ENCODE peak calls at places on chromosomes 11 and 22, in four cellular contexts. I is right lobe of liver, N is hepatocyte, T is neural progenitor cell. O is an unnamed sample. For H3K4me1, the result is how much of the 10 kb centered on the place peaks cover.

GRCh38 chr11:45885921-45886721 is 670 bp downstream of the MAPK8IP1 start:
- DNase-seq in I (no peak), N (no peak), T (peak), O (no peak)

GRCh38 chr22:31212783-31213626 is 907 bp downstream of the LIMK2 start:
- DNase-seq in I (peak), N (no peak), T (peak), O (no peak)

GRCh38 chr22:39135092-39135896 is 17.2 kb downstream of the CBX7 start:
- DNase-seq in I (no peak), N (peak), T (peak), O (peak)

GRCh38 chr22:48748860-48749554 is 1078.7 kb downstream of the BRD1 start:
- DNase-seq in I (no peak), N (no peak), T (no peak), O (no peak)

GRCh38 chr11:2305862-2306823 is 4.3 kb downstream of the TSPAN32 start:
- DNase-seq in I (no peak), N (peak), T (no peak), O (no peak)

GRCh38 chr11:46222485-46223251 is 54.8 kb upstream of the CREB3L1 start:
- DNase-seq in I (no peak), N (no peak), T (no peak), O (no peak)

GRCh38 chr11:12723410-12724297 is 49.4 kb downstream of the TEAD1 start:
- DNase-seq in I (no peak), N (peak), T (no peak), O (no peak)

GRCh38 chr22:39216143-39216490 is 28.7 kb downstream of the PDGFB start:
- DNase-seq in I (no peak), N (no peak), T (no peak), O (no peak)

GRCh38 chr11:47394050-47394321 is 14.4 kb upstream of the SLC39A13 start:
- DNase-seq in I (peak), N (no peak), T (no peak), O (peak)

GRCh38 chr22:17271711-17272451 is 52.6 kb upstream of the ADA2 start:
- DNase-seq in I (no peak), N (no peak), T (no peak), O (no peak)

GRCh38 chr11:114183041-114183511 is 113.1 kb upstream of the NNMT start:
- DNase-seq in I (peak), N (no peak), T (no peak), O (no peak)

GRCh38 chr11:74417379-74417804 is 19.2 kb upstream of the PGM2L1 start:
- DNase-seq in I (no peak), N (peak), T (no peak), O (no peak)

GRCh38 chr11:134915212-134915611 is 503.2 kb upstream of the B3GAT1 start:
- DNase-seq in I (no peak), N (no peak), T (no peak), O (no peak)

GRCh38 chr11:134469627-134470026 is 57.6 kb upstream of the B3GAT1 start:
- DNase-seq in I (no peak), N (no peak), T (no peak), O (no peak)

GRCh38 chr11:71101046-71101445 is 151.3 kb downstream of the SHANK2 start:
- DNase-seq in I (no peak), N (no peak), T (no peak), O (no peak)

GRCh38 chr11:74577624-74578396 is 14.6 kb upstream of the POLD3 start:
- DNase-seq in I (no peak), N (no peak), T (no peak), O (no peak)

GRCh38 chr11:134145715-134146114 is 76.8 kb downstream of the JAM3 start:
- DNase-seq in I (no peak), N (no peak), T (no peak), O (no peak)

GRCh38 chr11:33976351-33977199 is 75.0 kb upstream of the CAPRIN1 start:
- DNase-seq in I (no peak), N (no peak), T (no peak), O (no peak)

GRCh38 chr11:992577-992976 is 43.9 kb downstream of the MUC6 start:
- DNase-seq in I (no peak), N (no peak), T (no peak), O (no peak)

GRCh38 chr11:77517753-77518152 is 43.9 kb upstream of the PAK1 start:
- DNase-seq in I (no peak), N (no peak), T (no peak), O (no peak)

GRCh38 chr11:109971184-109971523 is 122.0 kb upstream of the ZC3H12C start:
- DNase-seq in I (no peak), N (no peak), T (peak), O (no peak)

GRCh38 chr22:38700271-38700788 is 413 bp downstream of the JOSD1 start:
- DNase-seq in I (peak), N (no peak), T (peak), O (peak)

GRCh38 chr11:1236316-1237127 is 13.7 kb downstream of the MUC5B start:
- DNase-seq in I (peak), N (no peak), T (no peak), O (peak)

GRCh38 chr11:72643547-72643946 is 30.7 kb downstream of the PDE2A start:
- DNase-seq in I (no peak), N (no peak), T (no peak), O (no peak)

GRCh38 chr11:130710442-130711101 is 205.7 kb downstream of the SNX19 start:
- DNase-seq in I (no peak), N (no peak), T (no peak), O (no peak)

GRCh38 chr11:77186302-77186701 is 58.3 kb downstream of the MYO7A start:
- DNase-seq in I (no peak), N (no peak), T (no peak), O (no peak)

GRCh38 chr11:2445107-2445947 is 519 bp downstream of the KCNQ1 start:
- DNase-seq in I (peak), N (no peak), T (peak), O (peak)

GRCh38 chr11:122189259-122189658 is 73.2 kb upstream of the BLID start:
- DNase-seq in I (no peak), N (peak), T (no peak), O (no peak)

GRCh38 chr11:118010738-118011461 is 24.7 kb downstream of the IL10RA start:
- DNase-seq in I (peak), N (no peak), T (no peak), O (peak)

GRCh38 chr11:90204832-90205646 is 17.8 kb downstream of the CHORDC1 start:
- DNase-seq in I (no peak), N (peak), T (peak), O (no peak)

GRCh38 chr11:27678242-27678641 is 22.0 kb downstream of the BDNF start:
- DNase-seq in I (no peak), N (no peak), T (no peak), O (no peak)

GRCh38 chr11:113197456-113197855 is 116.9 kb upstream of the TTC12 start:
- DNase-seq in I (no peak), N (no peak), T (no peak), O (no peak)

GRCh38 chr11:126607776-126608625 is 252.5 kb downstream of the ST3GAL4 start:
- DNase-seq in I (no peak), N (no peak), T (peak), O (no peak)

GRCh38 chr11:69467196-69467595 is 14.3 kb upstream of the LINC01488 start:
- DNase-seq in I (no peak), N (no peak), T (no peak), O (no peak)

GRCh38 chr22:35380537-35381423 is at the start of gene HMOX1:
- DNase-seq in I (peak), N (peak), T (peak), O (peak)

GRCh38 chr22:17106785-17107546 is 14.2 kb downstream of the TMEM121B start:
- DNase-seq in I (no peak), N (no peak), T (peak), O (peak)

GRCh38 chr22:44839721-44840120 is 87.3 kb downstream of the ARHGAP8 start:
- DNase-seq in I (no peak), N (no peak), T (no peak), O (peak)

GRCh38 chr11:47166368-47166767 is 10.3 kb downstream of the ARFGAP2 start:
- DNase-seq in I (no peak), N (no peak), T (no peak), O (no peak)

GRCh38 chr11:28834877-28835276 is 726.7 kb downstream of the METTL15 start:
- DNase-seq in I (no peak), N (no peak), T (no peak), O (no peak)

GRCh38 chr11:7520011-7520942 is 6.5 kb downstream of the PPFIBP2 start:
- DNase-seq in I (no peak), N (no peak), T (no peak), O (no peak)

GRCh38 chr11:68019486-68019885 is 9.4 kb downstream of the ALDH3B1 start:
- DNase-seq in I (no peak), N (no peak), T (no peak), O (no peak)

GRCh38 chr11:68022531-68022930 is 8.0 kb upstream of the NDUFS8 start:
- DNase-seq in I (no peak), N (no peak), T (no peak), O (no peak)

GRCh38 chr11:68018730-68019190 is 8.6 kb downstream of the ALDH3B1 start:
- DNase-seq in I (no peak), N (no peak), T (no peak), O (peak)

GRCh38 chr11:68021167-68021787 is 9.2 kb upstream of the NDUFS8 start:
- DNase-seq in I (peak), N (peak), T (peak), O (peak)

GRCh38 chr11:68020575-68020974 is 9.9 kb upstream of the NDUFS8 start:
- DNase-seq in I (no peak), N (peak), T (peak), O (peak)
- TF ChIP-seq CTCF in I (peak), N (peak), T (peak), O (no peak)

GRCh38 chr11:35159111-35159510 is 20.1 kb downstream of the CD44 start:
- DNase-seq in I (no peak), N (no peak), T (no peak), O (no peak)

GRCh38 chr11:35160248-35160820 is 21.4 kb downstream of the CD44 start:
- DNase-seq in I (no peak), N (no peak), T (no peak), O (no peak)

GRCh38 chr11:35157814-35158213 is 18.8 kb downstream of the CD44 start:
- DNase-seq in I (no peak), N (no peak), T (no peak), O (no peak)

GRCh38 chr11:35160902-35161585 is 22.1 kb downstream of the CD44 start:
- DNase-seq in I (no peak), N (no peak), T (no peak), O (no peak)

DNA sequence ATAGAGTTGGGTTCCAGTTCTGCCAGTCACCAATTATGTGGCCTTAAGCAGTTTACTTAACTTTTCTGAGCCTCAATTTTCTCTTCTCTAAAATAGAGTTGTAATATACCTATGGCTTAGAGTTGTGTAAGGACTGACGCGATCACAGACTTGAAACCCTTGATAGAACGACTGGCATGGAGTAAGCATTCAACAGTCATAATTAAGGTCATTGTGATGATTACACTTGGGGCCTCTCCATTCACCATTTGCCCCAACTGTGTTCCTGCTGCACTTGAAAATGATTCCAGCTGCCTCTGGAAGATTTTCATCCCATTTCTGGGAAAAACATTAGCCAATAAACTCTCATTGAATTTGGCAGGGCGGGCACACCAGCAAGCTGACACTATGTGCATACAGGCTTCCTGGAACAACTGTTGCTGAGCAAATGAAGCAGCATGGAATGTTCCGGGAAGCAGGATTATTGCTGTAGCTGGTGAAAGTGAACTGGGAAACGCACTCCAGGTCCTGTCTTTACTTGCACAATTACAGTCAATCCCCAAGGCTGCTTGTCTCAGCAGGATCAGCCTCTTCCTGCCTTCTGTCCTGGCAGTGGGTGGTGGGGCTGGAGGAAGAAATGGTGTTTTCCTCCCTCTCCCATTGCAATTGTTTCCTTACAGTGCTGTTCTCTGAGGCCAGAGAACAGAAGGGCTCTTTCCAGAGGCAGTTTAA is 19.6 kb downstream of the CD44 start:
- DNase-seq in I (no peak), N (peak), T (no peak), O (no peak)
- H3K4me1 ChIP-seq in I (under half), N (under half), T (under half), O (under half)

GRCh38 chr11:67562951-67563350 is 20.7 kb upstream of the GSTP1 start:
- DNase-seq in I (no peak), N (no peak), T (no peak), O (no peak)
- TF ChIP-seq CTCF in I (no peak), N (no peak), T (no peak), O (no peak)

DNA sequence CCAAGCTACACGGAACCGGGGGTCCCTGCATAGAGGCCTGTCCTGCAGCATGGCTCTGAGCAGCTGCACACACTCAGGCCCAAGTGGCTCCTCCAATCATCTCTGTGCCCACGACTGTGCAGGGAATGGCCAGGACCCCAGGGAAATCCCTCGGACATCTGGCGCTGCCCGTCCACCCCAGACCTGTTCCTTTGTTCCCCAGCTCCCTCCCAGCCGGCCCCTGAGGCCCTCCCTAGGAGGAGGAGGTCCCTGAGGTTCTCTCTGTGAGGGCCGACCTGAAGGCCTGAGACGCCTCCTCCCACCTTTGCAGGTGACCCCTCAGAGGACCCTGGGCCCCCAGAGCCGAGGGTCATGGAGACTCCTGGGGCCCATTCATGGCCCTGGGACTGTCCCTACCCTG is 1.1 kb downstream of the MLC1 start:
- DNase-seq in I (no peak), N (no peak), T (no peak), O (no peak)
- H3K4me1 ChIP-seq in I (under half), N (under half), T (under half), O (under half)

GRCh38 chr11:16171882-16172281 is 184.5 kb downstream of the SOX6 start:
- DNase-seq in I (no peak), N (no peak), T (no peak), O (no peak)

GRCh38 chr11:16170448-16170847 is 185.9 kb downstream of the SOX6 start:
- DNase-seq in I (no peak), N (no peak), T (no peak), O (no peak)

GRCh38 chr11:16167706-16168487 is 188.4 kb downstream of the SOX6 start:
- DNase-seq in I (no peak), N (no peak), T (no peak), O (no peak)

GRCh38 chr11:16169946-16170345 is 186.4 kb downstream of the SOX6 start:
- DNase-seq in I (no peak), N (no peak), T (peak), O (no peak)

DNA sequence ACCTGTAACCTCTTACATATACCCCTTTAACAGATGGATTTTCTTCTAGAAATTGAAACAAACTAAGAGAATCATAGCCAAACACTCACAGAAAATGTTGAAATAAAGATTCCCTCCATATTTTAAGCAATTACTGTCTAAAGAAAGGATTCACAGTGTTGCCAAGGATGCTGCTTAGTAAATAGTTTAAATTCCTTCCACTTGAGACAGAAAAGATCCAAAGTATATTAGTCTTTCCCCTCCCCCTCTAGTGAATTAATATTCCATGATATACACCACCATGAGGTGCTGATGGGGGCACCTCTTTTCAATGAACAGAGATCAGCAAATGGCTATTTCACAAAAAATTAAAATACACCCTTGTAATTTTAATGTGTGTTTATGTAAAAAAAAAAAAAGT is 186.8 kb downstream of the SOX6 start:
- DNase-seq in I (no peak), N (no peak), T (no peak), O (no peak)
- TF ChIP-seq CTCF in I (no peak), N (no peak), T (peak), O (no peak)

DNA sequence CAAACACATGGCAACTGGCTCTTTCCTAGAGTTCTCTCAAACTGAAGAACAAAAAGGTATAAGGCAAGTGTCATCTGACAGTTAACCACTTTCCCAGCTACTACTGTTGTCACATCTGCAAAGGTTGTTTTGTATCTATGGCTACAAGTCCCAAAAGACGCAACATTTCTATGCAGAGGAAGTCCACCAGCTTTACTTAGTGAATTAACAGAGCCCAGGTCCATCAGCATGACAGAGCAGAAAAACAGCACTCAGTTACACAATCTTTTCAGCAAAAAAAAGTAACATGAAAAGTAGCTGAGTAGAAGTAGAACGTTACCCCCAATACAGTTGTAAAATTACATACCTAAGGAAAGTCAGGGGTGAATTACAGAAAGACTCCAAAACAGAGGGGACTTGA is 12.1 kb downstream of the CPSF7 start:
- DNase-seq in I (no peak), N (no peak), T (no peak), O (no peak)
- H3K4me1 ChIP-seq in I (under half), N (under half), T (under half), O (under half)

GRCh38 chr11:64916040-64916847 is 765 bp downstream of the ATG2A start:
- DNase-seq in I (peak), N (peak), T (peak), O (peak)

GRCh38 chr11:64917663-64917995 is 620 bp upstream of the ATG2A start:
- DNase-seq in I (no peak), N (no peak), T (peak), O (no peak)

GRCh38 chr11:64918056-64918455 is 1.0 kb upstream of the ATG2A start:
- DNase-seq in I (no peak), N (peak), T (peak), O (no peak)

GRCh38 chr11:64915366-64915887 is 1.6 kb downstream of the ATG2A start:
- DNase-seq in I (no peak), N (no peak), T (peak), O (no peak)

DNA sequence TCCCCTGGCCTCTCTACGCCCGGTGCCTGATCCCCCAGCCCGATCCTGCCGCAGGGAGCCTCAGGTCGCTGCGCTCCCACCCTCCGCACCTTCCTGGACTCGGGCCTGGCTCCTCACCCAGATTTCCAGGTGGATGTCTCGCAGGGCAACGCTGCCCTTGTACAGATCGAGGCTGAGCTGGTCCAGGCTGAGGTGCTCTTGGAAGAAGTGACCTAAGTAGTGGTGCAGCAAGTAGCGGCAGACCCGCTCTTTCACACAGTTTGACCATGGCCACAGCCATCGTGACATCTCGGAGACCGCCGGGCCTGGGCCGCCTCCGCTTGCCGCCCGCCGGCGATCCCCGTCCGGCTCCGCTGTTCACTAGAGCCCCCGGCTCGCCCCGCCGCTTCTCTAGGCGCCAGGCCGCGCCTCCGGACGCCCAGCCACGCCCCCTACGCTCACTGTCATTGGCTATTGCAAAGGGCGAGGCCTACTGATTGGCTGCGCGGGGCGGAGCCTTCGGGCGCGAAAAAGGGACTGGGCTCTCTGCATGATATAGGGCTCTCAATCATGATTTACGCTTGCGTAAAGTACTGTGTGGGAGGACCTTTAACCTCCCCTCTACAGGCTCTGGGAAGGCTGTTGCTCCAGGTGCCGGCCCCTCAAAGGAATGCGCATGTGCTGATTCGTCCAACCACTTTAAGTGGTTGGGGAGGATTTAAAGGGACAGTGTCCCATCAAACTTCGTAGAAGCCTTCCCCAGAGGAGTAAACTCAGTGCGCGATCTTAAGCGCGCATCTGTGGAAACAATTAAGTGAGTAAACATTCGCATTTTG is at the start of gene ATG2A:
- DNase-seq in I (peak), N (peak), T (peak), O (peak)
- TF ChIP-seq CTCF in I (no peak), N (no peak), T (no peak), O (no peak)

GRCh38 chr11:9757809-9758675 is 94.2 kb downstream of the SWAP70 start:
- DNase-seq in I (peak), N (peak), T (peak), O (peak)
- H3K4me1 ChIP-seq in I (under half), N (under half), T (under half), O (under half)

GRCh38 chr22:36409911-36410756 is 22.4 kb upstream of the MYH9 start:
- DNase-seq in I (peak), N (peak), T (peak), O (peak)
- TF ChIP-seq CTCF in I (peak), N (peak), T (peak), O (no peak)

O was measured in left lung.